ENCODE peak calls at places on chromosomes 16 and 17, in four cellular contexts. One of them, this sample, is unnamed.

GRCh38 chr16:82432261-82432660 is 194.5 kb upstream of the CDH13 start:
- DNase-seq in upper lobe of left lung: no peak
- DNase-seq in CD8-positive, alpha-beta T cell: no peak
- DNase-seq in transverse colon: no peak
- DNase-seq in this sample: no peak

GRCh38 chr17:78486946-78487680 is 90.1 kb downstream of the DNAH17 start:
- DNase-seq in upper lobe of left lung: no peak
- DNase-seq in CD8-positive, alpha-beta T cell: no peak
- DNase-seq in transverse colon: no peak
- DNase-seq in this sample: no peak

GRCh38 chr17:7889166-7889584 is 586 bp downstream of the CHD3 start:
- DNase-seq in upper lobe of left lung: peak
- DNase-seq in CD8-positive, alpha-beta T cell: peak
- DNase-seq in transverse colon: peak
- DNase-seq in this sample: peak

GRCh38 chr17:72588961-72589360 is 468.1 kb downstream of the SOX9 start:
- DNase-seq in upper lobe of left lung: no peak
- DNase-seq in CD8-positive, alpha-beta T cell: no peak
- DNase-seq in transverse colon: peak
- DNase-seq in this sample: no peak

GRCh38 chr16:23950898-23951297 is 115.1 kb downstream of the PRKCB start:
- DNase-seq in upper lobe of left lung: no peak
- DNase-seq in CD8-positive, alpha-beta T cell: no peak
- DNase-seq in transverse colon: no peak
- DNase-seq in this sample: no peak

GRCh38 chr17:40417258-40417608 is 463 bp downstream of the TOP2A start:
- DNase-seq in upper lobe of left lung: no peak
- DNase-seq in CD8-positive, alpha-beta T cell: peak
- DNase-seq in transverse colon: no peak
- DNase-seq in this sample: no peak

GRCh38 chr16:27725271-27726010 is 175.5 kb downstream of the KATNIP start:
- DNase-seq in upper lobe of left lung: no peak
- DNase-seq in CD8-positive, alpha-beta T cell: no peak
- DNase-seq in transverse colon: no peak
- DNase-seq in this sample: no peak

GRCh38 chr17:11330871-11331270 is 89.9 kb downstream of the SHISA6 start:
- DNase-seq in upper lobe of left lung: no peak
- DNase-seq in CD8-positive, alpha-beta T cell: no peak
- DNase-seq in transverse colon: no peak
- DNase-seq in this sample: no peak

GRCh38 chr17:10295728-10296343 is 77.0 kb downstream of the MYH13 start:
- DNase-seq in upper lobe of left lung: no peak
- DNase-seq in CD8-positive, alpha-beta T cell: peak
- DNase-seq in transverse colon: peak
- DNase-seq in this sample: no peak

GRCh38 chr17:28341516-28341915 is 6.0 kb downstream of the TNFAIP1 start:
- DNase-seq in upper lobe of left lung: no peak
- DNase-seq in CD8-positive, alpha-beta T cell: no peak
- DNase-seq in transverse colon: no peak
- DNase-seq in this sample: no peak

GRCh38 chr16:12340151-12340733 is 363.7 kb downstream of the SNX29 start:
- DNase-seq in upper lobe of left lung: no peak
- DNase-seq in CD8-positive, alpha-beta T cell: peak
- DNase-seq in transverse colon: peak
- DNase-seq in this sample: no peak

GRCh38 chr16:12901597-12902436 is at the start of gene SHISA9:
- DNase-seq in upper lobe of left lung: peak
- DNase-seq in CD8-positive, alpha-beta T cell: no peak
- DNase-seq in transverse colon: no peak
- DNase-seq in this sample: no peak

GRCh38 chr16:88662222-88662842 is 559 bp downstream of the MVD start:
- DNase-seq in upper lobe of left lung: peak
- DNase-seq in CD8-positive, alpha-beta T cell: no peak
- DNase-seq in transverse colon: peak
- DNase-seq in this sample: no peak

GRCh38 chr17:54901230-54901847 is 687 bp downstream of the TOM1L1 start:
- DNase-seq in upper lobe of left lung: no peak
- DNase-seq in CD8-positive, alpha-beta T cell: no peak
- DNase-seq in transverse colon: peak
- DNase-seq in this sample: no peak

GRCh38 chr16:83808573-83809014 is 816 bp downstream of the HSBP1 start:
- DNase-seq in upper lobe of left lung: no peak
- DNase-seq in CD8-positive, alpha-beta T cell: no peak
- DNase-seq in transverse colon: no peak
- DNase-seq in this sample: no peak

GRCh38 chr16:19812986-19813385 is 71.7 kb downstream of the GPRC5B start:
- DNase-seq in upper lobe of left lung: no peak
- DNase-seq in CD8-positive, alpha-beta T cell: no peak
- DNase-seq in transverse colon: no peak
- DNase-seq in this sample: no peak

GRCh38 chr16:85086347-85087291 is 25.7 kb downstream of the CIBAR2 start:
- DNase-seq in upper lobe of left lung: no peak
- DNase-seq in CD8-positive, alpha-beta T cell: peak
- DNase-seq in transverse colon: peak
- DNase-seq in this sample: peak

GRCh38 chr17:81029859-81030258 is 5.1 kb upstream of the BAIAP2 start:
- DNase-seq in upper lobe of left lung: no peak
- DNase-seq in CD8-positive, alpha-beta T cell: no peak
- DNase-seq in transverse colon: no peak
- DNase-seq in this sample: no peak

GRCh38 chr16:17346441-17346773 is 124.4 kb downstream of the XYLT1 start:
- DNase-seq in upper lobe of left lung: no peak
- DNase-seq in CD8-positive, alpha-beta T cell: no peak
- DNase-seq in transverse colon: no peak
- DNase-seq in this sample: no peak
- H3K4me3 ChIP-seq in upper lobe of left lung: no peak
- H3K4me3 ChIP-seq in CD8-positive, alpha-beta T cell: no peak
- H3K4me3 ChIP-seq in transverse colon: no peak
- H3K4me3 ChIP-seq in this sample: no peak

DNA sequence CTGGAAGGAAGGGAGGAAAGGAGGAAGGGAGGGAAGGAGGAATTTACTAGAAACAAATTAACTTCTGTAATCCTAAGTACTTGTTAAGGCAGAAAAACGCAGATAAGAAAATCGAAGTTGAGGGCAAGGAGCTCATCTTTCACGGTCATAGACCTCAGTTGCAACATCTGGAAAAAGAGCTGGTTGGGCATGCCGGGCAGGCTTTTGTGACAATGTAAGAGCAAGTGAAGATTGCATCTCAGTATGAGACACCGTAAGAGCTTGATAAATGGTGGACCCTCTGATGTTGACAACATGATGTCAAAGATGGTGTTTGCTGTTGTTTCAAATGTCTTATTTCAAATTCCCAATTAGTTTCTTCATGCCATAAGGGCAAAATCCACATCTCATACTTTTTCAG is 721.5 kb downstream of the MAF start:
- DNase-seq in upper lobe of left lung: no peak
- DNase-seq in CD8-positive, alpha-beta T cell: no peak
- DNase-seq in transverse colon: no peak
- DNase-seq in this sample: no peak
- TF ChIP-seq CTCF in upper lobe of left lung: no peak
- TF ChIP-seq CTCF in CD8-positive, alpha-beta T cell: no peak
- TF ChIP-seq CTCF in transverse colon: no peak
- TF ChIP-seq CTCF in this sample: no peak

GRCh38 chr17:9024497-9024896 is 3.2 kb downstream of the NTN1 start:
- DNase-seq in upper lobe of left lung: peak
- DNase-seq in CD8-positive, alpha-beta T cell: no peak
- DNase-seq in transverse colon: no peak
- DNase-seq in this sample: no peak
- H3K4me3 ChIP-seq in upper lobe of left lung: no peak
- H3K4me3 ChIP-seq in CD8-positive, alpha-beta T cell: no peak
- H3K4me3 ChIP-seq in transverse colon: no peak
- H3K4me3 ChIP-seq in this sample: no peak

GRCh38 chr17:29593546-29594440 is 861 bp downstream of the ANKRD13B start:
- DNase-seq in upper lobe of left lung: no peak
- DNase-seq in CD8-positive, alpha-beta T cell: no peak
- DNase-seq in transverse colon: peak
- DNase-seq in this sample: no peak
- TF ChIP-seq CTCF in upper lobe of left lung: no peak
- TF ChIP-seq CTCF in CD8-positive, alpha-beta T cell: no peak
- TF ChIP-seq CTCF in transverse colon: no peak
- TF ChIP-seq CTCF in this sample: peak

DNA sequence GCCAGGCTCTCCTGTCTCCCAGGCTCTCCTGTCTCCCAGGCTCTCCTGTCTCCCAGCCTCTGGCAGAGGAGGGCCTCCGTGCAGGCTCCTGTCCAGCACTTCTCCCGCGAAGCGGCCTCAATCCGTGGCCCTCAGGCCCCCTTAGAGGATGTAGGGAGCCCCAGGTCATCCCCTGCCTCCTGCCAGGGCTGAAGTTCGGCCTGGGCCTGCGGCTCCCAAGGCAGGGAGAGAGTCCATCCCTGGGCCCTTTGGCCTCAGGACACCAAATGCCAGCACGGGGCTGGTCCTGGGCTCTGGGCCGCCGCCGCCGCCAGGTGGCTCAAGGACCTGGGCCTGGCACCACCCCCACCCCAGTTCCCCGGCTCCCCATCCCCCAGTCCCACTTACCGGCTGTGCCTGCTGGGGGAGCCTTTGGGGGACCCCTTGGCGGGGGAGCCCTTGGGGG is 370 bp downstream of the EVPL start:
- DNase-seq in upper lobe of left lung: peak
- DNase-seq in CD8-positive, alpha-beta T cell: no peak
- DNase-seq in transverse colon: no peak
- DNase-seq in this sample: no peak
- H3K4me3 ChIP-seq in upper lobe of left lung: peak
- H3K4me3 ChIP-seq in CD8-positive, alpha-beta T cell: no peak
- H3K4me3 ChIP-seq in transverse colon: peak
- H3K4me3 ChIP-seq in this sample: peak